ENCODE peak calls at places on chromosomes 1 and 21, in eight cellular contexts. Q is stromal cell of bone marrow, X is PC-9, F is aorta, L is M059J, Z is NCI-H748 treated with DMSO at 0.1 percent for 48 hours, G is RWPE1, N is A172. S is an unnamed sample.

GRCh38 chr21:31409849-31410762 is 66.0 kb upstream of the TIAM1 start:
- DNase-seq in F (no peak), Q (no peak), L (no peak), Z (no peak), G (no peak), N (no peak), X (no peak), S (no peak)

GRCh38 chr1:229169399-229169798 is 101.5 kb upstream of the RAB4A start:
- DNase-seq in N (no peak), F (no peak), G (no peak), L (no peak), Z (no peak), Q (peak), X (no peak), S (no peak)

GRCh38 chr1:18941221-18942141 is 15.0 kb downstream of the IFFO2 start:
- DNase-seq in N (no peak), X (no peak), L (peak), Q (peak), F (no peak), Z (no peak), G (no peak), S (no peak)

GRCh38 chr21:34959607-34960006 is 89.5 kb downstream of the RUNX1 start:
- DNase-seq in L (no peak), G (no peak), Q (no peak), Z (no peak), F (no peak), X (no peak), N (no peak), S (no peak)

GRCh38 chr1:23020731-23021130 is 1.5 kb downstream of the KDM1A start:
- DNase-seq in G (no peak), X (no peak), L (no peak), Q (no peak), Z (no peak), N (no peak), F (no peak), S (peak)

GRCh38 chr1:145926706-145927072 is 595 bp downstream of the RBM8A start:
- DNase-seq in Q (no peak), L (no peak), G (no peak), N (no peak), X (no peak), Z (no peak), F (no peak), S (peak)

GRCh38 chr1:90800012-90800717 is 83.1 kb upstream of the BARHL2 start:
- DNase-seq in Z (no peak), F (no peak), L (no peak), G (no peak), Q (no peak), N (no peak), X (no peak), S (no peak)

GRCh38 chr1:31102501-31102950 is 37.0 kb upstream of the PUM1 start:
- DNase-seq in X (peak), Z (no peak), Q (peak), N (peak), G (peak), F (no peak), L (peak), S (peak)

GRCh38 chr1:61268546-61269243 is 186.3 kb downstream of the NFIA start:
- DNase-seq in Q (no peak), N (no peak), Z (no peak), G (no peak), L (no peak), X (no peak), F (no peak), S (no peak)

GRCh38 chr21:18244721-18245486 is at the start of gene CHODL:
- DNase-seq in Z (no peak), L (no peak), G (no peak), Q (no peak), X (no peak), N (no peak), F (peak), S (no peak)

GRCh38 chr1:201190005-201190404 is 619 bp upstream of the IGFN1 start:
- DNase-seq in Q (no peak), Z (no peak), N (no peak), L (no peak), F (no peak), G (no peak), X (no peak), S (no peak)

GRCh38 chr1:206706298-206706791 is 21.6 kb downstream of the MAPKAPK2 start:
- DNase-seq in F (peak), Z (no peak), X (no peak), G (no peak), L (no peak), Q (peak), N (no peak), S (no peak)

GRCh38 chr1:77866296-77866695 is 22.1 kb upstream of the NEXN start:
- DNase-seq in Q (no peak), Z (no peak), X (no peak), G (no peak), N (peak), F (no peak), L (peak), S (peak)